ENCODE peak calls at places on chromosomes 13 and 19, in four cellular contexts. D, X, U and R are unnamed samples.

GRCh38 chr13:113917096-113917495 is 53.2 kb upstream of the GAS6 start:
- DNase-seq in D (no peak), U (peak; percentile 70), X (no peak), R (no peak)

GRCh38 chr19:7415163-7415856 is 66.6 kb downstream of the ARHGEF18 start:
- DNase-seq in X (peak; percentile 27), U (no peak), D (peak; percentile 72), R (no peak)

GRCh38 chr13:102870677-102871415 is 25.0 kb downstream of the ERCC5 start:
- DNase-seq in U (no peak), D (peak; percentile 48), X (peak; percentile 83), R (no peak)

GRCh38 chr19:35253316-35254286 is 4.8 kb downstream of the LSR start:
- DNase-seq in D (no peak), X (peak; percentile 44), U (peak; percentile 58), R (no peak)

GRCh38 chr19:29845576-29846176 is 33.9 kb downstream of the CCNE1 start:
- DNase-seq in D (no peak), X (peak; percentile 50), U (no peak), R (peak; percentile 13)

GRCh38 chr13:23212621-23213020 is 31.8 kb downstream of the SGCG start:
- DNase-seq in X (peak; percentile 11), D (no peak), U (no peak), R (peak; percentile 15)

GRCh38 chr19:50906217-50906616 is 5.0 kb downstream of the KLK4 start:
- DNase-seq in X (peak; percentile 93), U (no peak), D (peak; percentile 62), R (no peak)

GRCh38 chr19:38139122-38139521 is 84.9 kb downstream of the DPF1 start:
- DNase-seq in U (no peak), X (no peak), D (no peak), R (no peak)

GRCh38 chr13:36431204-36432105 is 840 bp upstream of the CCNA1 start:
- DNase-seq in U (no peak), X (peak; percentile 45), D (no peak), R (no peak)

GRCh38 chr19:21133633-21134032 is 8.2 kb upstream of the ZNF431 start:
- DNase-seq in D (no peak), X (no peak), U (no peak), R (no peak)

GRCh38 chr13:33624740-33625139 is 193.2 kb upstream of the RFC3 start:
- DNase-seq in U (no peak), D (peak; percentile 19), X (no peak), R (no peak)

GRCh38 chr19:10517361-10517759 is at the start of gene S1PR5:
- DNase-seq in X (peak; percentile 68), D (peak; percentile 73), U (no peak), R (no peak)

GRCh38 chr19:802497-802887 is 5.2 kb downstream of the PTBP1 start:
- DNase-seq in D (no peak), X (peak; percentile 25), U (no peak), R (no peak)

GRCh38 chr19:801861-802496 is 4.7 kb downstream of the PTBP1 start:
- DNase-seq in U (no peak), X (peak; percentile 27), D (no peak), R (no peak)

GRCh38 chr19:802888-803561 is 5.8 kb downstream of the PTBP1 start:
- DNase-seq in U (no peak), X (peak; percentile 12), D (no peak), R (no peak)

GRCh38 chr19:800360-801029 is 3.2 kb downstream of the PTBP1 start:
- DNase-seq in D (peak; percentile 70), U (no peak), X (no peak), R (peak; percentile 84)

GRCh38 chr19:801030-801860 is 4.0 kb downstream of the PTBP1 start:
- DNase-seq in U (no peak), X (peak; percentile 15), D (peak; percentile 87), R (no peak)
- H3K4me3 ChIP-seq in U (peak overlapping the region; percentile 69), X (peak overlapping the region; percentile 17), D (no peak overlapping the region), R (peak overlapping the region; percentile 94)

GRCh38 chr13:40492511-40492910 is 173.9 kb downstream of the FOXO1 start:
- DNase-seq in U (no peak), X (no peak), D (no peak), R (no peak)
- TF ChIP-seq CTCF in U (no peak), X (no peak), D (no peak), R (no peak)

GRCh38 chr13:20191902-20192469 is 752 bp downstream of the GJB2 start:
- DNase-seq in X (peak; percentile 78), D (peak; percentile 48), U (no peak), R (no peak)

GRCh38 chr13:20193142-20193923 is 595 bp upstream of the GJB2 start:
- DNase-seq in D (no peak), U (no peak), X (peak; percentile 27), R (no peak)

GRCh38 chr13:20190481-20191310 is 2.0 kb downstream of the GJB2 start:
- DNase-seq in D (no peak), U (no peak), X (no peak), R (no peak)

GRCh38 chr13:20192470-20193141 is at the start of gene GJB2:
- DNase-seq in U (no peak), D (peak; percentile 33), X (peak; percentile 43), R (no peak)

DNA sequence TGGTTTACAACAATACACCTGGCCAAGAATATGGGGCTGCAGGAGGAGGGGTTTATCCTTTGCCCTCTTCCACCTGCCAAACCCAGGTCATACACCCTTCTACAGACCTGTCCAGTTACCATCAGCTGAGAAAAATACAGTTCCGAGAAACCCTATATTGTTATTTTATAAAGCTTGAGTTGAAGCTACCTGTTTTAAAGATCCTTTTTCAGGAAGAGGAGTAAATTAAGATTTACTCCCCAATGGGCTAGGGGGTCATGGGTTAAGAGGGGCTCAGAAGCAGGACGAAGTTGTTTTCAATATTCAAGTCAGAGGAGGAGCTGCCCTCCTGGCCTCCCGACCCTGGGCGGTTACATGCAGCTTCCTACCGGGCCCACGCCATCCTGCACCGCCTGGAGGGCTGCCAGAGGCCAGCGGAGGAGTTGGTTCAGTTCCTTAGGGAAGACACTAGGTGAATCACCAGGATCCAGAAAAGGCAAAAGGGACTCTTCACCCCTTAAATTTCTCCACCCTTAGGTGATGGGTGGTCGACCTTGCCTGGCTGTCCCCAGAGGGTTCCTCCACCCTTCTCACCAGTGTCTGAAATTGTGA is 1.3 kb downstream of the GJB2 start:
- DNase-seq in U (no peak), X (peak; percentile 39), D (peak; percentile 39), R (no peak)
- H3K4me3 ChIP-seq in U (peak overlapping the region; percentile 61), X (peak overlapping the region; percentile 69), D (no peak overlapping the region), R (no peak overlapping the region)

GRCh38 chr19:1421958-1422305 is 14.5 kb downstream of the DAZAP1 start:
- DNase-seq in U (no peak), X (no peak), D (no peak), R (no peak)

GRCh38 chr19:1423445-1424181 is 14.6 kb upstream of the RPS15 start:
- DNase-seq in X (no peak), D (no peak), U (no peak), R (no peak)

GRCh38 chr19:1424182-1424955 is 13.8 kb upstream of the RPS15 start:
- DNase-seq in X (no peak), U (no peak), D (no peak), R (no peak)

GRCh38 chr19:1422360-1422759 is 15.0 kb downstream of the DAZAP1 start:
- DNase-seq in U (no peak), D (no peak), X (no peak), R (no peak)

DNA sequence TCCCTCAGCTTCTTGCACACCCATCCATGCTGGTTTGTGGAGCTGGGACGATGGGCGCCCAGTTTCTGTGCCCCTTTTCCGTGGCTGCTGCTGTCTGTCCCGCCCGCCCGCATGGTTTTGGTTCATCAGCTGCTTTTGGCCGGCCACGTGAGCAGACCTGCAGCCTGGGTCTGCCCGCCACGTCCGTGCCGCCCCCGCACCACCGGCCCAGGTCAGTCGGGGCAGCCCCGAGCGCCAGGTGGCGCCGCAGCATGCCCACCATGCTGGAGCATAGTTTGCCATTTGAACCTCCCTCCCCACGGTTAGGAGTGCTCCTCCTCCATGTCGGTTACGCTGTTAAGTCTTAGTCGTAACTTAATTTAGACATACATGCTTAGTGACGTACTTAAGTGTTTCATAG is 15.3 kb upstream of the RPS15 start:
- DNase-seq in U (no peak), X (no peak), D (no peak), R (no peak)
- TF ChIP-seq CTCF in U (no peak), X (peak; percentile 29), D (no peak), R (no peak)

GRCh38 chr13:50991624-50992610 is 82.3 kb downstream of the RNASEH2B start:
- DNase-seq in X (no peak), D (no peak), U (no peak), R (no peak)
- H3K4me3 ChIP-seq in X (no peak overlapping the region), D (no peak overlapping the region), U (no peak overlapping the region), R (no peak overlapping the region)

GRCh38 chr19:58408152-58409009 is at the start of gene ZNF584:
- DNase-seq in U (peak; percentile 98), X (peak; percentile 99), D (peak; percentile 95), R (peak; percentile 63)
- TF ChIP-seq CTCF in U (no peak), X (no peak), D (no peak), R (no peak)

DNA sequence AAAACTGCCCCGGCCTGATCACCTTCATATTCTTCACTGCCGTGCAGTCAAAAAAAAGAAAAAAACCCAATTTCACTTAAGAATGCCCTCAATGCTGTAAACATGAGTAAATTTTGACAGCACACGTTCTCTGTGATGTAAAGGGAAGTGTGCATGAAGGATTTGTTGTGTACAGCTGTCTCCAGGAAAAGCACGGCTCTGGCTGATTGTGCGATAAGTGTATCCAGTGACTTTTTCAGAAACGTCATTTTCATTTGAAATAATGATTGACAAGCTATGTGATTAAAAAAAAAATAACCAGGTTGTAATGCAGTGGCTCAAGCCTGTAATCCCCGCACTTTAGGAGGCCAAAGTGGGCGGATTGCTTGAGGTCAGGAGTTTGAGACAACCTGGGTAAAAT is 39.6 kb downstream of the ANKRD10 start:
- DNase-seq in U (no peak), X (no peak), D (no peak), R (no peak)
- H3K4me3 ChIP-seq in U (peak overlapping the region; percentile 42), X (peak overlapping the region; percentile 56), D (no peak overlapping the region), R (no peak overlapping the region)